ENCODE peak calls at places on chromosomes 2 and 18, in seven cellular contexts. U is iris pigment epithelial cell; G is psoas muscle; E is activated CD4-positive, alpha-beta T cell treated with anti-CD3 and anti-CD28 coated beads for 36 hours; V is dermis microvascular lymphatic vessel endothelial cell; I is tibial nerve; H is AG09309. X is an unnamed sample.

GRCh38 chr2:31176742-31177141 is 38.5 kb upstream of the GALNT14 start:
- DNase-seq in U (no peak), G (no peak), E (no peak), V (no peak), I (no peak), H (no peak), X (no peak)

GRCh38 chr18:67590571-67591141 is 74.1 kb upstream of the DSEL start:
- DNase-seq in U (peak), G (no peak), E (no peak), V (no peak), I (no peak), H (no peak), X (no peak)

GRCh38 chr2:200810252-200810650 is 1.5 kb upstream of the BZW1 start:
- DNase-seq in U (peak), G (no peak), E (no peak), V (no peak), I (peak), H (no peak), X (peak)

GRCh38 chr2:53938904-53939303 is 31.9 kb downstream of the PSME4 start:
- DNase-seq in U (peak), G (no peak), E (no peak), V (no peak), I (no peak), H (no peak), X (no peak)

GRCh38 chr18:43571078-43571689 is 293.9 kb upstream of the SYT4 start:
- DNase-seq in U (peak), G (no peak), E (peak), V (peak), I (peak), H (peak), X (peak)

GRCh38 chr2:201021914-201022313 is 49.6 kb downstream of the HYCC2 start:
- DNase-seq in U (peak), G (no peak), E (no peak), V (no peak), I (no peak), H (no peak), X (no peak)

GRCh38 chr2:57453929-57454328 is 592.7 kb upstream of the VRK2 start:
- DNase-seq in U (no peak), G (no peak), E (no peak), V (no peak), I (no peak), H (no peak), X (no peak)

GRCh38 chr18:5806860-5807259 is 88.5 kb downstream of the TMEM200C start:
- DNase-seq in U (no peak), G (no peak), E (no peak), V (no peak), I (no peak), H (no peak), X (no peak)

GRCh38 chr2:171553858-171554257 is 31.6 kb downstream of the CYBRD1 start:
- DNase-seq in U (no peak), G (no peak), E (no peak), V (no peak), I (no peak), H (no peak), X (peak)

GRCh38 chr18:3221496-3221895 is 1.7 kb upstream of the MYOM1 start:
- DNase-seq in U (no peak), G (no peak), E (no peak), V (no peak), I (no peak), H (no peak), X (no peak)

GRCh38 chr18:44802508-44802907 is 121.8 kb downstream of the SETBP1 start:
- DNase-seq in U (peak), G (no peak), E (no peak), V (no peak), I (no peak), H (no peak), X (no peak)

GRCh38 chr2:11863513-11864328 is 117.3 kb downstream of the LPIN1 start:
- DNase-seq in U (peak), G (peak), E (peak), V (peak), I (peak), H (peak), X (peak)

GRCh38 chr2:119049968-119050657 is 108.1 kb downstream of the MARCO start:
- DNase-seq in U (no peak), G (no peak), E (peak), V (no peak), I (no peak), H (no peak), X (no peak)

GRCh38 chr18:6653880-6654279 is 75.6 kb upstream of the ARHGAP28 start:
- DNase-seq in U (no peak), G (no peak), E (no peak), V (no peak), I (no peak), H (no peak), X (no peak)

X was measured in stromal cell of bone marrow.